ENCODE peak calls at places on chromosomes 2 and 18, in eight cellular contexts. Y, I, X, L, T, B, N and E are unnamed samples.

GRCh38 chr2:170660406-170660805 is 54.7 kb upstream of the SP5 start:
- DNase-seq in Y (no peak), I (no peak), X (no peak), L (no peak), T (no peak), B (no peak), N (no peak), E (no peak)

GRCh38 chr2:55120634-55121359 is 70.5 kb upstream of the RTN4 start:
- DNase-seq in Y (peak), I (peak), X (no peak), L (no peak), T (no peak), B (peak), N (peak), E (no peak)

GRCh38 chr2:205662389-205662965 is 19.8 kb upstream of the NRP2 start:
- DNase-seq in Y (no peak), I (no peak), X (no peak), L (no peak), T (no peak), B (no peak), N (no peak), E (no peak)

GRCh38 chr2:105407946-105408743 is 9.3 kb upstream of the FHL2 start:
- DNase-seq in Y (no peak), I (no peak), X (no peak), L (no peak), T (no peak), B (no peak), N (no peak), E (no peak)

GRCh38 chr18:45254683-45255082 is 360.6 kb upstream of the SLC14A2 start:
- DNase-seq in Y (no peak), I (no peak), X (no peak), L (no peak), T (no peak), B (no peak), N (no peak), E (no peak)

GRCh38 chr2:219344756-219345458 is 12.4 kb upstream of the RESP18 start:
- DNase-seq in Y (no peak), I (peak), X (peak), L (peak), T (no peak), B (peak), N (no peak), E (no peak)

GRCh38 chr2:232761301-232761907 is 15.0 kb downstream of the KCNJ13 start:
- DNase-seq in Y (no peak), I (no peak), X (no peak), L (peak), T (peak), B (peak), N (peak), E (no peak)

GRCh38 chr2:217911283-217911965 is 91.4 kb downstream of the TNS1 start:
- DNase-seq in Y (no peak), I (no peak), X (peak), L (no peak), T (no peak), B (no peak), N (no peak), E (no peak)

GRCh38 chr18:4400911-4401310 is 54.2 kb downstream of the DLGAP1 start:
- DNase-seq in Y (no peak), I (no peak), X (no peak), L (no peak), T (no peak), B (no peak), N (no peak), E (no peak)

GRCh38 chr2:120347387-120348010 is 1.6 kb downstream of the INHBB start:
- DNase-seq in Y (no peak), I (no peak), X (no peak), L (peak), T (peak), B (no peak), N (no peak), E (no peak)